ENCODE peak calls at places on chromosomes 16 and 17, in seven cellular contexts. W, P, G, R, Y, C and S are unnamed samples.

GRCh38 chr17:6508519-6509294 is 47.6 kb downstream of the PITPNM3 start:
- DNase-seq in C (no peak), R (no peak), Y (no peak), P (no peak), G (no peak), W (no peak), S (no peak)

GRCh38 chr17:9350083-9350482 is 225.5 kb downstream of the STX8 start:
- DNase-seq in W (no peak), R (peak), C (no peak), P (no peak), G (no peak), Y (no peak), S (no peak)

GRCh38 chr16:66081967-66082366 is 284.5 kb upstream of the CDH5 start:
- DNase-seq in P (no peak), G (no peak), C (no peak), W (no peak), Y (no peak), R (peak), S (no peak)

GRCh38 chr17:38877130-38877851 is 7.4 kb downstream of the LASP1 start:
- DNase-seq in G (peak), C (peak), P (peak), W (no peak), R (no peak), Y (no peak), S (no peak)

GRCh38 chr16:30953511-30954124 is 3.9 kb upstream of the SETD1A start:
- DNase-seq in C (peak), R (peak), W (peak), P (peak), G (peak), Y (peak), S (no peak)

GRCh38 chr17:29155235-29155965 is 24.8 kb downstream of the MYO18A start:
- DNase-seq in G (no peak), P (peak), Y (no peak), R (no peak), C (peak), W (peak), S (no peak)

GRCh38 chr16:75044800-75045361 is 46.1 kb downstream of the ZNRF1 start:
- DNase-seq in W (no peak), G (peak), Y (no peak), R (no peak), C (no peak), P (no peak), S (no peak)

GRCh38 chr16:73010150-73010676 is 37.7 kb downstream of the ZFHX3 start:
- DNase-seq in Y (no peak), P (no peak), R (no peak), W (no peak), G (no peak), C (no peak), S (no peak)

GRCh38 chr17:32491371-32492280 is 4.8 kb downstream of the CDK5R1 start:
- DNase-seq in W (no peak), R (no peak), Y (no peak), P (no peak), C (no peak), G (no peak), S (no peak)

GRCh38 chr16:56262148-56262878 is 71.0 kb downstream of the GNAO1 start:
- DNase-seq in Y (no peak), P (no peak), W (peak), R (no peak), G (no peak), C (peak), S (no peak)

GRCh38 chr17:67474081-67474661 is 97.1 kb downstream of the PITPNC1 start:
- DNase-seq in P (no peak), C (no peak), G (no peak), Y (no peak), W (no peak), R (no peak), S (no peak)

GRCh38 chr16:29909398-29909797 is 9.1 kb downstream of the ASPHD1 start:
- DNase-seq in P (no peak), Y (no peak), R (no peak), G (no peak), C (no peak), W (no peak), S (no peak)

GRCh38 chr17:37609170-37610040 is at the start of gene SYNRG:
- DNase-seq in Y (peak), W (peak), C (peak), R (peak), G (peak), P (peak), S (peak)
- TF ChIP-seq CTCF in Y (peak), W (peak), C (peak), R (peak), G (peak), P (no peak), S (no peak)

DNA sequence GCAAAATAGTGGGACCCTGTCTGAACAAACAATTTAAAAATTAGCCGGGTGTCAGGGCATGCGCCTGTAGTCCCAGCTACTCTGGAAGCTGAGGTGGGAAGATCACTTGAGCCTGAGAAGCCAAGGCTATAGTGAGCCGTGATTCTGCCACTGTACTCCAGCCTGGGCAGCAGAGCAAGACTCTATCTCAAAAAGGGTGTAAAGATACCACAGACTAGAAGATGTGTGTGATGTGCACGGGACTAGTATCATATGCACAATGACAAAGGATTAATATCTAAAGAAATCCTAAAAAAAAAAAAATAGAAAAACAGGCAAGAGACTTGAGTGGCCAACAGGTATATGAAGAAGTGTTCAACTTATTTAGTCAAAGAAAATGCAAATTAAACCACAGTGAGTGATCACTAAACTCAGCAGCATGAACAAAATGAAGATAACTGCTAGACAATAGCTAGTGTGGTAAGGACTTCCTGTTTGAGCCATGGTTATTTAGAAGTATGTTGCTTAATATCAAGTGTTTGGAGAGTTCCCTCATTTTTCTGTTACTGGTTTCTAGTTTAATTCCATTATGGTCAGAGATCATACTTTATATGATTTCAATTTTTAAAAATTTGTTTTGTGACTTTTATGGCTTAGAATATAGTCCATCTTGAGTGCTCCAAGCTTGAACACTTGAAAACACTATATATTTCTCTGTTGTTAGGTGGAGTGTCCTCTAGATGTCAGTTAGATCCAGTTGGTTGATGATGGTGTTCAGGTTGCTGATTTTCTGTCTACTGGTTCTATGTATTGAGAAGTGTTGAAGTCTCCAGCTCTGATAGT is 14.7 kb upstream of the SLX4 start:
- DNase-seq in C (no peak), Y (no peak), W (no peak), P (no peak), R (no peak), G (peak), S (no peak)
- TF ChIP-seq CTCF in C (no peak), Y (no peak), W (no peak), P (no peak), R (no peak), G (no peak), S (no peak)

GRCh38 chr16:67170168-67170947 is at the start of gene NOL3:
- DNase-seq in P (peak), R (no peak), G (peak), C (peak), W (peak), Y (no peak), S (peak)
- TF ChIP-seq CTCF in P (no peak), R (no peak), G (no peak), C (no peak), W (no peak), Y (no peak), S (no peak)

GRCh38 chr16:25257956-25258855 is 561 bp upstream of the ZKSCAN2 start:
- DNase-seq in W (peak), G (peak), C (peak), P (peak), Y (peak), R (peak), S (peak)
- TF ChIP-seq CTCF in W (no peak), G (no peak), C (no peak), P (no peak), Y (no peak), R (no peak), S (no peak)

DNA sequence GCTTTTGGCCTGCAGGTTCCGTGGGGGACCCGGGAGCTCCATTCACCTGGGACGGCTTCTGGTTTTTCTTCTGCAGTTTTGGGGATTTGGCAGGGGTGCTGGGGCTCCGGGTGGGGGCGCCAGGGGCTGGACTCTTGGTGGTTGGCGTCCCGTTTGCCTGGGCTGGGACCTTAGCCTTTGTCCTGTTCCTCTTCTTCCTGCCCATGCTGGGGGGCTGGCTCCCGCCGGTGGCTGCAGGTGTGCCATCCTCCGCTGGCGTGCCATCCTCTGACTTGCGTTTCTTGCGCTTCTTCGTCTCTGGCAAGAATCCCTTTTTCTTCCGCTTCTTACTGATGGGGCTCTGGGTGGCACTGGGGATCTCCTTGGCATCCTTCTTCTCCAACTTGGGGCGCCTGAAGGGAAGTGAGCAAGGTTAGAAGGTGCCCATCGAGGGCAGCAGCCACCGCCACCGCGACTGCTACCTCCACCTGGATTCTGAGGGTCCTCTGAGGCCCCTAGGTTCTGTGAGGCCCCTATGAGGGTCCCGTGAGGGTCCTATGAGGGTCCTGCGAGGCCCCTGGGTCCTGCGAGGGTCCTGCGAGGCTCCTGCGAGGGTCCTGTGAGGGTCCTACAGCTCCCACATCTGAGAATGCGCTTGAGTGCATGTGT is 15.5 kb downstream of the MYBBP1A start:
- DNase-seq in G (no peak), Y (no peak), P (peak), C (no peak), W (no peak), R (no peak), S (no peak)
- TF ChIP-seq CTCF in G (no peak), Y (no peak), P (no peak), C (no peak), W (no peak), R (no peak), S (no peak)

DNA sequence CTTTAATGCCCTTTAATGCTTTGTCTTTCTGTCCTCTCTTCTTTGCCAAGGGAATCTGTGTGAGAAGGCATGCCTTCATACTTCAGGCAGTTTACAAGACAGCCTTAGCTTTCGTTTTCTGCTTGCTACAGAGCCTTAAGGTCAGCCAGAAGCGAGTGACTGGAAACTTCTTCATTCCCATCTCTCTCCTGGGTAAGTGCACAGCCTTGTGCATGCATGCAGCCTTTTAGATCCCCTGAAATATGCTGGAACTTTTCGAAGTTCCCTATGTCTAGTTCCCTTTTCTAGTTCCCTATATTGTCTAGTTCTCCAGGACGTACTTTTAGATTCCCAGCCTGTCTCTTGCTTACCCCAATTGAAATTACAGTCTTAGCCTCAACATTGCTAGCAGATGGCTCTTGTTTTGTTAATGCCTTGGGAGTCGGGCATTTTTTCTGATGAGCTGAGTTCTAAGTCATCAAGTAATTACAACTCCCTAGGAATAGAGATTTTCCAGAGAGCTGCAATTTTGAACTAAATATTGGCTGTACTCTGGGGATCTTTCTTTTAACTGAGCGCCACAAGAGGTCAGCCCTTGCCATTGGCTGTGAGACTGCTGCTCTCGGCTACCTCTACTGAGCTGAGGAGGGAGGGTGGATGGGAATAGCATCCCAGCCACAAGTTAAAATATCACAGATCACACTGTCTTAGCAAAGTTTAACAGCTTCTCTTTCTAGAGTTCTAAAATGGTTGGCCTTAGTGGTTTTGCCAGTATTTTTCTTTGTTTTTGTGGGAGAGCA is 22.7 kb upstream of the PPM1D start:
- DNase-seq in W (no peak), R (no peak), P (no peak), G (no peak), Y (peak), C (no peak), S (no peak)
- TF ChIP-seq CTCF in W (no peak), R (peak), P (no peak), G (no peak), Y (peak), C (no peak), S (no peak)

GRCh38 chr17:15233022-15233805 is 31.9 kb downstream of the PMP22 start:
- DNase-seq in G (no peak), C (no peak), R (peak), Y (no peak), P (no peak), W (peak), S (no peak)
- TF ChIP-seq CTCF in G (peak), C (no peak), R (peak), Y (peak), P (no peak), W (no peak), S (no peak)

GRCh38 chr16:10523025-10523424 is 57.4 kb downstream of the EMP2 start:
- DNase-seq in G (no peak), W (no peak), R (no peak), P (no peak), Y (no peak), C (no peak), S (no peak)
- TF ChIP-seq CTCF in G (no peak), W (no peak), R (no peak), P (no peak), Y (no peak), C (no peak), S (no peak)

DNA sequence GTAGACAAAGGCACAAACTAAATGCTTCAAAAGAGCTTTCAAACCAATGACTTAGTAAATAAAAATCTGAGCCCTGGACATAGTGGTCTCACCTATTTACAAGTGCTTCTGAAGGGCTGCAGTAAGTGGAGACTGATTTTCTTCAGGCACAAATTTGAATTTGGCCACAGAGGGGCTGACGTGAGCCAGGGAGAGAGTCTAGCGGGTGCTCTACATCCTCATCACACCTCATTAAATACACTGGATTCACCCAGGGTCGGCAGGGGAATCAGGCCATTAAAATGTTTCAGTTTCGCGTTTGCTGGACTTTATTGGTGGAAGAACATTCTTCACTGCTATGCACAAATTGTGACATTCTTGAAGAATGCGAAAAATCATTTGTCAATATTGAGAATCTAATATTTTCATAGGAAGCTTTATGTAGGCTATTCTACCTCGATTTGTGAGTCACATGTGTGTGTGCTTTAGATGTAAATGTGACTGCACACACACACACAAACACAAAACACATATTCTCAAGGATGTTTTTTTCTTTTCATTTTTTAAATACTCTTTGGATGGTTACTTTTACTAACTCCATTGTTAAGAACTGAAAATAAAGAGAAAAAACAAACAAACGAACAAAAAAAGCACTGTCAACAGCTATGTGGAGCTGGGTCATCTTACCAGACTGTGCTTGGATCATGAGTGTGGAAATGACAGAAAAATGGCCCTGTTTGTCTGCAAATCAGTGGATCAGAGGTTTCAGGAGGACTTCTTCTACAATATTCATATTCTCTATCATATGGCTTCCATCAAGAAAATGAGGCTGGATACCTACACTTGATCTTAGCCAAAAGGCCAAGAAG is 58.9 kb downstream of the CDH11 start:
- DNase-seq in R (no peak), W (no peak), G (no peak), P (no peak), C (no peak), Y (no peak), S (no peak)
- TF ChIP-seq CTCF in R (no peak), W (no peak), G (no peak), P (no peak), C (no peak), Y (peak), S (no peak)

GRCh38 chr17:58415371-58416055 is 1.8 kb downstream of the RNF43 start:
- DNase-seq in Y (no peak), G (no peak), R (no peak), P (peak), C (peak), W (peak), S (no peak)
- TF ChIP-seq CTCF in Y (no peak), G (no peak), R (no peak), P (no peak), C (no peak), W (no peak), S (no peak)